ENCODE peak calls at places on chromosomes 7 and 10, in six cellular contexts. B, L, P, A, X and N are unnamed samples.

GRCh38 chr10:116757246-116757645 is 14.9 kb upstream of the HSPA12A start:
- DNase-seq in B (no peak), L (no peak), P (no peak), A (no peak), X (no peak), N (no peak)

GRCh38 chr7:151773795-151774194 is 103.1 kb downstream of the PRKAG2 start:
- DNase-seq in B (no peak), L (peak; percentile 39), P (no peak), A (no peak), X (no peak), N (no peak)

GRCh38 chr7:66950311-66950710 is 29.3 kb downstream of the TMEM248 start:
- DNase-seq in B (no peak), L (no peak), P (no peak), A (no peak), X (no peak), N (peak; percentile 28)

GRCh38 chr7:132205515-132205914 is 370.8 kb downstream of the PLXNA4 start:
- DNase-seq in B (no peak), L (no peak), P (no peak), A (no peak), X (no peak), N (peak; percentile 46)

GRCh38 chr10:99872367-99873162 is 90.1 kb downstream of the ABCC2 start:
- DNase-seq in B (no peak), L (no peak), P (no peak), A (no peak), X (peak; percentile 34), N (no peak)

GRCh38 chr10:34698979-34699378 is 116.1 kb downstream of the PARD3 start:
- DNase-seq in B (peak; percentile 63), L (no peak), P (no peak), A (no peak), X (no peak), N (no peak)

GRCh38 chr7:44538093-44538797 is 2.9 kb downstream of the NPC1L1 start:
- DNase-seq in B (no peak), L (no peak), P (no peak), A (no peak), X (no peak), N (no peak)

GRCh38 chr10:14838582-14839304 is 637 bp downstream of the HSPA14 start:
- DNase-seq in B (peak; percentile 41), L (peak; percentile 70), P (peak; percentile 6), A (peak; percentile 41), X (peak; percentile 26), N (peak; percentile 20)

GRCh38 chr7:51451751-51452465 is 135.3 kb upstream of the COBL start:
- DNase-seq in B (no peak), L (no peak), P (no peak), A (no peak), X (no peak), N (peak; percentile 55)

GRCh38 chr10:3763852-3764625 is 21.0 kb downstream of the KLF6 start:
- DNase-seq in B (no peak), L (no peak), P (no peak), A (no peak), X (no peak), N (no peak)

GRCh38 chr10:34184901-34185386 is 630.2 kb downstream of the PARD3 start:
- DNase-seq in B (no peak), L (no peak), P (no peak), A (no peak), X (no peak), N (no peak)

GRCh38 chr7:65798111-65799075 is 74.5 kb upstream of the VKORC1L1 start:
- DNase-seq in B (no peak), L (no peak), P (no peak), A (no peak), X (no peak), N (peak; percentile 15)

GRCh38 chr10:34303022-34303421 is 512.1 kb downstream of the PARD3 start:
- DNase-seq in B (no peak), L (no peak), P (no peak), A (no peak), X (no peak), N (no peak)

GRCh38 chr7:56537952-56538351 is 421.7 kb upstream of the NUPR2 start:
- DNase-seq in B (no peak), L (no peak), P (no peak), A (no peak), X (no peak), N (peak; percentile 14)
- H3K4me3 ChIP-seq in B (no peak overlapping the region), L (peak overlapping the region; percentile 27), P (no peak overlapping the region), A (no peak overlapping the region), X (no peak overlapping the region), N (no peak overlapping the region)

DNA sequence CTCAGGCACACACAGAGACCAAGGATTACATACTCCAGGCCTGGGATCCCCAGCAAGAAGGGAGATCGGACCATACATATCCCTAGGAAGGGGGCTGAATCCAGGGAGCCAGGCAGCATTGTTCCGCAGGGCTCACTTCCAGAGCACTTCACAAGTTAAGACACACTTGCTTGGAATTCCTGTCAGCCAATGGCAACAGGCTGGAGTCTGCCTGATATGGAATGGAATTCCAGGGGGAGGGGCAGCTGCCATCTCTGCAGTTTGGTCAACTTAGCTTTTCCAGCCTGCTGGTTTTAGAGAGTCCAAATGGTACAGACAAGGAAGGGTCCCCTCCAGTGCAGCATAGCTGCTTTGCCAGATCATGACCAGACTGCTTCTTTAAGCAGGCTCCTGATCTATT is 290.0 kb upstream of the GLI3 start:
- DNase-seq in B (no peak), L (no peak), P (no peak), A (no peak), X (no peak), N (no peak)
- H3K9me3 ChIP-seq in B (no peaks in the 10 kb centered on the region), L (no peaks in the 10 kb centered on the region), P (no peaks in the 10 kb centered on the region), A (no peaks in the 10 kb centered on the region), X (no peaks in the 10 kb centered on the region), N (no peaks in the 10 kb centered on the region)

GRCh38 chr7:155948845-155949244 is 136.6 kb upstream of the SHH start:
- DNase-seq in B (no peak), L (no peak), P (no peak), A (no peak), X (no peak), N (no peak)
- H3K27ac ChIP-seq in B (peak overlapping the region; percentile 22), L (no peak overlapping the region), P (no peak overlapping the region), A (no peak overlapping the region), X (no peak overlapping the region), N (no peak overlapping the region)

GRCh38 chr10:119483839-119484238 is 58.7 kb downstream of the RGS10 start:
- DNase-seq in B (no peak), L (no peak), P (no peak), A (no peak), X (no peak), N (no peak)

GRCh38 chr10:119493155-119493554 is 49.4 kb downstream of the RGS10 start:
- DNase-seq in B (no peak), L (no peak), P (no peak), A (no peak), X (no peak), N (no peak)

GRCh38 chr10:119489572-119490326 is 52.8 kb downstream of the RGS10 start:
- DNase-seq in B (peak; percentile 71), L (no peak), P (peak; percentile 59), A (peak; percentile 43), X (no peak), N (peak; percentile 70)

GRCh38 chr10:119491941-119492340 is 50.6 kb downstream of the RGS10 start:
- DNase-seq in B (no peak), L (no peak), P (no peak), A (no peak), X (no peak), N (no peak)

DNA sequence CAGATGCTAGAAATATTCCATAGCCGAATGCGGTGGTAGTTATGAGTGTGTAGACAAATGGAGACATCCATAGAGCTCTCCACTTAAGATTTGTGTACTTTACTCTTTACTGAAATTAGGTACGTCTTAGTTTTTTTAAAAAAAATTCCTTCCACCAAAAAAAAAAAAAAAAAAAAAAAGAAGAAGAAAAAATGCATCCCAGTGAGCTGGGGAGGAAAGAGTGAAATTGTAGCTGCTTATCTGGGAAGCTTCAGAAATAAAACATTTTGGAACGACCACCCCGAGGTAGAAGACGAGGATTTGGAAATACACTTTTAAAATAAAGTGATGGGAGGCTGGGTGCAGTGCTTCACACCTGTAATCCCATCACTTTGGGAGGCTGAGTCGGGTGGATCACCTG is 53.8 kb downstream of the RGS10 start:
- DNase-seq in B (no peak), L (no peak), P (no peak), A (no peak), X (no peak), N (no peak)
- H3K4me3 ChIP-seq in B (no peak overlapping the region), L (no peak overlapping the region), P (no peak overlapping the region), A (no peak overlapping the region), X (no peak overlapping the region), N (no peak overlapping the region)

GRCh38 chr10:82692458-82692857 is 817.5 kb downstream of the NRG3 start:
- DNase-seq in B (no peak), L (no peak), P (no peak), A (no peak), X (no peak), N (no peak)

DNA sequence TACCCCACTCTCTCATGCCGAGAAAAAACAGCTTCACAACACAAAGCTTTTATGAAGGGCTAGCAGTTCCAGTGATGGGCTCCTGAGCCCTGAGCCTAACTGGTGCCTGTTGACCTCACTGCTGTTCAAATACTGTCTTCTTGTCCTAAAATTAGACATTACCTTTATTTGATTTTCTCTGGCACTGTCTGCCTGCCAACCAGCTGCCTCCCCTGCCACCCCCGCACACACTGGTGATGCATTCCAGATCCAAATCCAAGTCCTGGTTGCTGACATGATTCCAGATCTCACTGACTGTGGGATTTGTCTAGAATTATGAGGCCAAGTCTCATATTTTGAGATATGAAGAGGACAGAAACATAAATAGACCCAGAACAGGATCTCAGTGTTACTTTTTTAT is 816.2 kb downstream of the NRG3 start:
- DNase-seq in B (no peak), L (no peak), P (no peak), A (no peak), X (no peak), N (no peak)
- H3K9me3 ChIP-seq in B (peaks cover 3% of the 10 kb centered on the region), L (no peaks in the 10 kb centered on the region), P (no peaks in the 10 kb centered on the region), A (no peaks in the 10 kb centered on the region), X (no peaks in the 10 kb centered on the region), N (peaks cover 2% of the 10 kb centered on the region)

DNA sequence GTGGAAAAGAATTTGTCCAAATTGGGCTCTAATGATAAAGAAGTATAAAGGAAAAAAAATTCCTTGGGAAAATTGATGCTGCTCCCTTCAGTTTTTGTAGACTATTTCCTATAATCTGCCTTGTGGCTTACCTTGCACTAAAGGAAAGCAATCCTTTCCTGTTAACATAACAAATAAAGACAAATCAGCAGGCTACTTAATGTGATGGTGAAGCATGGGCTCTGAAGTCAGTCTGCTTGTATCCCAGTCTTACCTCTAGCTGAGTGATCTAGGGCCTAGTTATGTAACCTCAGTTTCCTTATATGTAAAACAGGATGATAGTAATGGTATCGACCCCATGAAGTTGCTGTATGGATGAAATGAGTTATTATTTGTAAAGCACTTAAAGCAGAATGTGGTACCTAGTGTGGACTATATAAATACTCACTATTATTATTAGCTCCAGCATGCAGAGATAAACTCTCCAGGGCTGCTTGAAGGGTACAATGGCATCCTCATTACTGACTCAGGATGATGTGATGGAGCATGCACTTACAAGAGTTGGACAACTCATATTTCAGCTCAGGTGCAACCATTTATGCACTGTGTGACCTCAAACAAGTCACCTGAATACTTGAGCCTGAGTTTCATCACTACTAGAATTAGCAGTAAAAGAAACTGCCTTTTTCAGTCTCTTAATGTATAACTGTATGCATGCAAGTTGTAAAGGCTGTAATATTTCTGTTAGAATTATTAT is 156.1 kb downstream of the DKK1 start:
- DNase-seq in B (no peak), L (no peak), P (no peak), A (no peak), X (no peak), N (no peak)
- H3K27ac ChIP-seq in B (peak overlapping the region; percentile 85), L (no peak overlapping the region), P (no peak overlapping the region), A (no peak overlapping the region), X (no peak overlapping the region), N (no peak overlapping the region)